ENCODE peak calls at places on chromosomes 7 and 10, in seven cellular contexts. N is cardiac muscle cell, S is tibial nerve, Z is right atrium auricular region, P is upper lobe of left lung, F is coronary artery, W is kidney. B is an unnamed sample.

GRCh38 chr10:121183241-121183640 is 332.1 kb downstream of the WDR11 start:
- DNase-seq in S (no peak), W (no peak), P (no peak), N (no peak), Z (no peak), F (no peak), B (no peak)

GRCh38 chr7:90850516-90850915 is 254.4 kb downstream of the CDK14 start:
- DNase-seq in P (no peak), Z (no peak), N (no peak), S (no peak), F (no peak), W (no peak), B (no peak)

GRCh38 chr10:110141747-110142625 is 65.4 kb upstream of the MXI1 start:
- DNase-seq in S (no peak), F (no peak), Z (no peak), P (no peak), N (peak; percentile 55), W (peak; percentile 75), B (no peak)

GRCh38 chr7:159031135-159031701 is 113.4 kb downstream of the VIPR2 start:
- DNase-seq in S (no peak), F (peak; percentile 91), P (no peak), Z (peak; percentile 63), N (peak; percentile 26), W (peak; percentile 95), B (peak; percentile 68)

GRCh38 chr7:27115161-27116018 is 12.9 kb upstream of the HOXA2 start:
- DNase-seq in S (no peak), N (no peak), Z (no peak), F (peak; percentile 52), W (peak; percentile 81), P (peak; percentile 77), B (peak; percentile 73)

GRCh38 chr7:91299952-91300775 is 35.9 kb downstream of the FZD1 start:
- DNase-seq in S (no peak), Z (no peak), W (no peak), N (no peak), P (no peak), F (no peak), B (no peak)

GRCh38 chr7:6228865-6229264 is 43.6 kb downstream of the CYTH3 start:
- DNase-seq in F (no peak), W (no peak), N (peak; percentile 82), P (no peak), Z (no peak), S (no peak), B (no peak)

GRCh38 chr10:99766282-99766681 is 16.2 kb upstream of the ABCC2 start:
- DNase-seq in N (no peak), P (no peak), F (no peak), W (no peak), S (no peak), Z (no peak), B (no peak)

GRCh38 chr7:102983602-102984001 is 70.8 kb downstream of the LRRC17 start:
- DNase-seq in S (no peak), F (no peak), P (no peak), W (no peak), Z (no peak), N (peak; percentile 61), B (no peak)

GRCh38 chr10:6348091-6348862 is 145.5 kb downstream of the PFKFB3 start:
- DNase-seq in S (no peak), P (no peak), F (no peak), Z (no peak), W (peak; percentile 89), N (peak; percentile 4), B (no peak)

GRCh38 chr7:11486271-11486670 is 345.7 kb downstream of the THSD7A start:
- DNase-seq in W (no peak), S (no peak), P (no peak), F (no peak), N (peak; percentile 10), Z (no peak), B (no peak)

GRCh38 chr7:7564323-7564780 is 2.3 kb upstream of the MIOS start:
- DNase-seq in W (no peak), Z (no peak), P (no peak), S (no peak), N (peak; percentile 27), F (no peak), B (no peak)

GRCh38 chr10:49568235-49568634 is 29.3 kb upstream of the ERCC6 start:
- DNase-seq in W (no peak), F (no peak), P (no peak), N (peak; percentile 80), S (no peak), Z (no peak), B (no peak)

GRCh38 chr10:21020545-21020944 is 123.4 kb upstream of the NEBL start:
- DNase-seq in P (no peak), F (no peak), W (no peak), S (no peak), N (peak; percentile 16), Z (no peak), B (no peak)
- TF ChIP-seq CTCF in P (peak; percentile 5), F (no peak), W (peak; percentile 18), S (no peak), N (peak; percentile 22), Z (peak; percentile 38), B (peak; percentile 35)

GRCh38 chr10:113214331-113214730 is 264.3 kb downstream of the TCF7L2 start:
- DNase-seq in N (peak; percentile 2), S (no peak), P (no peak), F (no peak), W (no peak), Z (no peak), B (no peak)

GRCh38 chr10:113221756-113222168 is 271.7 kb downstream of the TCF7L2 start:
- DNase-seq in N (no peak), Z (no peak), P (no peak), F (no peak), S (no peak), W (no peak), B (no peak)

GRCh38 chr10:113213041-113213440 is 263.0 kb downstream of the TCF7L2 start:
- DNase-seq in N (no peak), Z (no peak), P (no peak), W (no peak), F (no peak), S (no peak), B (no peak)

GRCh38 chr10:113219446-113219845 is 269.4 kb downstream of the TCF7L2 start:
- DNase-seq in S (no peak), W (no peak), P (no peak), Z (no peak), F (no peak), N (no peak), B (no peak)

DNA sequence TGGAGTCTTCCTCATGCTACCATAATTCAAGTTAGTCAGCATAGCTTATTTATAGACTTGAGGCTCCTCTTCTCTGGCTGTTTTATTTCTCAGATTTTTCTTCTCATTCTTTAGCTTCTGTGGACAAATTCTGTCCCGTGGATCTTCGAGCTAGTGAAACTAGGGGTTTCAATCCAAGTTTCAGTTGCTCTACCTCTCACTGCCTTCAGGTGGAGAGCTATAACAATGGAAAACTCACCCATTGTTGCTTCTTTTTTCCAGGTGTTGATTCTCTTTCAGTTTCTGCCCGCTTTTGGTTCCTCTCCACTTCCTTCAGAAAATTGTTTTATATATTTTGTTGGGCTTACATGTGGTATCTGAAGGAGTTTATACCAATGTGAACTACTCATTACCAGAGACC is 266.0 kb downstream of the TCF7L2 start:
- DNase-seq in Z (no peak), N (no peak), W (no peak), S (no peak), F (no peak), P (no peak), B (no peak)
- TF ChIP-seq CTCF in Z (no peak), N (no peak), W (no peak), S (no peak), F (no peak), P (peak; percentile 22), B (no peak)

GRCh38 chr7:155531686-155532085 is 14.7 kb downstream of the CNPY1 start:
- DNase-seq in N (no peak), S (no peak), Z (no peak), P (no peak), W (peak; percentile 71), F (no peak), B (no peak)

GRCh38 chr7:155533827-155534690 is 12.3 kb downstream of the CNPY1 start:
- DNase-seq in P (no peak), W (peak; percentile 68), S (no peak), Z (no peak), N (peak; percentile 22), F (no peak), B (no peak)

GRCh38 chr7:155534691-155535090 is 11.7 kb downstream of the CNPY1 start:
- DNase-seq in Z (no peak), F (no peak), W (peak; percentile 49), S (no peak), N (no peak), P (no peak), B (no peak)

GRCh38 chr7:155532792-155533119 is 13.6 kb downstream of the CNPY1 start:
- DNase-seq in P (no peak), F (no peak), Z (no peak), S (no peak), W (no peak), N (no peak), B (no peak)

DNA sequence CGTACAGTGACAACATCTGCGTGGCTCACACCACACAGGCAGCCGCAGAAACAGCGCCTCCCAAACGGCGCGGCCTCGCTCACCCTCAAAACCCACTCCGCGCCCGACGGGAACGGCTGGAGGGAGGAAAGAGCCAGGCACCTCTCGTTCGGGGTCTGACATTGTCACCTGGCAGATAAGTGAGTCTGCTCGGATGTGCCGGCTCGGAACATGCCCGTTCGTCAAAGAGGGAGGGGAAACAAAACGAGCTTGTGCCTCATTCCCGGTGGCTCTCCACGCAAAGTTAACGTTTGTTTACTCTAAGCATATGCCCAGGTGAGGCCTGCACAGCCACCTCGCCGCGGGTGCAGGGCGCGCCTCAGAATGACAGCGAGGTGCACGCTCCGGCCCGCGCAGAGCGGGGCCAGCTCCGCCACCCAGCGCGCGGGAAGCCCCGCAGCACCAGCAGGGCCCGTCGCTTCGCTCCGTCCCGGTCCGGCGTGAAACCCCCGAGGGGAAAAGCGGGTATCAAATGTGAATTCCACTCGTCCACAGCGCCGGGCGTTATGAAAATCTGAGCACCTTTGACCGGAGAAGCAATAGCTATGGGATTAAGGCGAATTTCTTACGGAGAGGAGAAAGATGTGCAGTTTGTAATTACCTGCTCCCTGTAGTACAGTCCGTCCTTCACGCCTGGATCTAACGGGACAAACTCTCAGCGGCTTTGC is 13.1 kb downstream of the CNPY1 start:
- DNase-seq in W (peak; percentile 51), Z (no peak), P (peak; percentile 85), F (no peak), S (no peak), N (peak; percentile 2), B (no peak)
- TF ChIP-seq CTCF in W (no peak), Z (no peak), P (no peak), F (no peak), S (no peak), N (no peak), B (no peak)

GRCh38 chr10:47307381-47307780 is 7.4 kb downstream of the GDF10 start:
- DNase-seq in S (no peak), N (no peak), Z (no peak), F (no peak), P (no peak), W (no peak), B (no peak)

GRCh38 chr10:47311193-47311899 is 10.9 kb upstream of the GDF2 start:
- DNase-seq in S (no peak), W (peak; percentile 68), P (no peak), F (no peak), Z (no peak), N (peak; percentile 35), B (no peak)

GRCh38 chr10:47308775-47309174 is 8.8 kb downstream of the GDF10 start:
- DNase-seq in F (no peak), P (no peak), S (no peak), W (no peak), Z (no peak), N (no peak), B (no peak)

GRCh38 chr10:47310090-47310505 is 10.1 kb downstream of the GDF10 start:
- DNase-seq in P (peak; percentile 84), N (no peak), Z (no peak), S (no peak), W (no peak), F (no peak), B (no peak)

GRCh38 chr10:47309403-47310089 is 9.5 kb downstream of the GDF10 start:
- DNase-seq in N (no peak), F (no peak), Z (no peak), P (no peak), S (no peak), W (no peak), B (no peak)
- TF ChIP-seq CTCF in N (peak; percentile 44), F (no peak), Z (peak; percentile 44), P (peak; percentile 26), S (peak; percentile 23), W (peak; percentile 4), B (peak; percentile 56)